ENCODE peak calls at places on chromosomes 6 and 20, in ten cellular contexts. One of them, this sample, is unnamed.

GRCh38 chr20:56428881-56429280 is 16.8 kb downstream of the CASS4 start:
- DNase-seq in mammary epithelial cell: no peak
- DNase-seq in islet precursor cell: no peak
- DNase-seq in HT-29: no peak
- DNase-seq in retina: no peak
- DNase-seq in LHCN-M2: no peak
- DNase-seq in activated B cell treated with CpG ODN at 0.5 μM for 24 hours: no peak
- DNase-seq in non-pigmented ciliary epithelial cell: no peak
- DNase-seq in fibroblast of lung: no peak
- DNase-seq in left ventricle myocardium inferior: no peak
- DNase-seq in this sample: peak

GRCh38 chr6:49327575-49327974 is 135.5 kb downstream of the MMUT start:
- DNase-seq in retina: no peak
- DNase-seq in HT-29: no peak
- DNase-seq in fibroblast of lung: no peak
- DNase-seq in mammary epithelial cell: no peak
- DNase-seq in LHCN-M2: no peak
- DNase-seq in non-pigmented ciliary epithelial cell: no peak
- DNase-seq in activated B cell treated with CpG ODN at 0.5 μM for 24 hours: no peak
- DNase-seq in islet precursor cell: no peak
- DNase-seq in left ventricle myocardium inferior: no peak
- DNase-seq in this sample: no peak

GRCh38 chr6:140082867-140083297 is 708.4 kb upstream of the CITED2 start:
- DNase-seq in activated B cell treated with CpG ODN at 0.5 μM for 24 hours: no peak
- DNase-seq in mammary epithelial cell: peak
- DNase-seq in left ventricle myocardium inferior: no peak
- DNase-seq in non-pigmented ciliary epithelial cell: no peak
- DNase-seq in fibroblast of lung: peak
- DNase-seq in LHCN-M2: peak
- DNase-seq in islet precursor cell: no peak
- DNase-seq in HT-29: peak
- DNase-seq in retina: no peak
- DNase-seq in this sample: no peak

GRCh38 chr6:31128093-31128676 is 7.9 kb upstream of the CDSN start:
- DNase-seq in mammary epithelial cell: peak
- DNase-seq in HT-29: peak
- DNase-seq in islet precursor cell: peak
- DNase-seq in left ventricle myocardium inferior: peak
- DNase-seq in retina: peak
- DNase-seq in non-pigmented ciliary epithelial cell: no peak
- DNase-seq in fibroblast of lung: no peak
- DNase-seq in activated B cell treated with CpG ODN at 0.5 μM for 24 hours: peak
- DNase-seq in LHCN-M2: peak
- DNase-seq in this sample: no peak

GRCh38 chr20:62329389-62330377 is 26.9 kb downstream of the ADRM1 start:
- DNase-seq in activated B cell treated with CpG ODN at 0.5 μM for 24 hours: no peak
- DNase-seq in mammary epithelial cell: no peak
- DNase-seq in fibroblast of lung: no peak
- DNase-seq in HT-29: no peak
- DNase-seq in LHCN-M2: no peak
- DNase-seq in islet precursor cell: no peak
- DNase-seq in retina: no peak
- DNase-seq in left ventricle myocardium inferior: no peak
- DNase-seq in non-pigmented ciliary epithelial cell: no peak
- DNase-seq in this sample: no peak

GRCh38 chr6:39088331-39088730 is 26.7 kb downstream of the SAYSD1 start:
- DNase-seq in left ventricle myocardium inferior: peak
- DNase-seq in islet precursor cell: peak
- DNase-seq in HT-29: peak
- DNase-seq in fibroblast of lung: peak
- DNase-seq in activated B cell treated with CpG ODN at 0.5 μM for 24 hours: no peak
- DNase-seq in non-pigmented ciliary epithelial cell: peak
- DNase-seq in mammary epithelial cell: no peak
- DNase-seq in LHCN-M2: peak
- DNase-seq in retina: no peak
- DNase-seq in this sample: peak

GRCh38 chr6:13419422-13419821 is 68.0 kb downstream of the GFOD1 start:
- DNase-seq in activated B cell treated with CpG ODN at 0.5 μM for 24 hours: no peak
- DNase-seq in retina: no peak
- DNase-seq in left ventricle myocardium inferior: no peak
- DNase-seq in islet precursor cell: peak
- DNase-seq in fibroblast of lung: no peak
- DNase-seq in mammary epithelial cell: no peak
- DNase-seq in LHCN-M2: no peak
- DNase-seq in non-pigmented ciliary epithelial cell: no peak
- DNase-seq in HT-29: no peak
- DNase-seq in this sample: no peak

GRCh38 chr6:132333639-132334516 is 67.4 kb downstream of the MOXD1 start:
- DNase-seq in activated B cell treated with CpG ODN at 0.5 μM for 24 hours: no peak
- DNase-seq in left ventricle myocardium inferior: no peak
- DNase-seq in HT-29: peak
- DNase-seq in fibroblast of lung: peak
- DNase-seq in islet precursor cell: peak
- DNase-seq in non-pigmented ciliary epithelial cell: peak
- DNase-seq in LHCN-M2: peak
- DNase-seq in retina: peak
- DNase-seq in mammary epithelial cell: peak
- DNase-seq in this sample: no peak

GRCh38 chr20:12941025-12941424 is 67.7 kb upstream of the SPTLC3 start:
- DNase-seq in retina: no peak
- DNase-seq in LHCN-M2: peak
- DNase-seq in non-pigmented ciliary epithelial cell: no peak
- DNase-seq in islet precursor cell: no peak
- DNase-seq in HT-29: no peak
- DNase-seq in fibroblast of lung: peak
- DNase-seq in mammary epithelial cell: peak
- DNase-seq in activated B cell treated with CpG ODN at 0.5 μM for 24 hours: no peak
- DNase-seq in left ventricle myocardium inferior: no peak
- DNase-seq in this sample: no peak

GRCh38 chr6:158808918-158809678 is 10.1 kb downstream of the EZR start:
- DNase-seq in left ventricle myocardium inferior: no peak
- DNase-seq in mammary epithelial cell: no peak
- DNase-seq in retina: no peak
- DNase-seq in activated B cell treated with CpG ODN at 0.5 μM for 24 hours: peak
- DNase-seq in LHCN-M2: no peak
- DNase-seq in non-pigmented ciliary epithelial cell: no peak
- DNase-seq in islet precursor cell: peak
- DNase-seq in fibroblast of lung: no peak
- DNase-seq in HT-29: peak
- DNase-seq in this sample: no peak

GRCh38 chr20:15396900-15397299 is 1059.5 kb upstream of the FLRT3 start:
- DNase-seq in islet precursor cell: no peak
- DNase-seq in LHCN-M2: no peak
- DNase-seq in retina: no peak
- DNase-seq in left ventricle myocardium inferior: no peak
- DNase-seq in activated B cell treated with CpG ODN at 0.5 μM for 24 hours: no peak
- DNase-seq in HT-29: no peak
- DNase-seq in non-pigmented ciliary epithelial cell: no peak
- DNase-seq in mammary epithelial cell: no peak
- DNase-seq in fibroblast of lung: no peak
- DNase-seq in this sample: no peak

GRCh38 chr6:144064402-144064830 is 31.0 kb downstream of the SF3B5 start:
- DNase-seq in HT-29: peak
- DNase-seq in fibroblast of lung: no peak
- DNase-seq in activated B cell treated with CpG ODN at 0.5 μM for 24 hours: peak
- DNase-seq in LHCN-M2: no peak
- DNase-seq in retina: no peak
- DNase-seq in islet precursor cell: peak
- DNase-seq in mammary epithelial cell: no peak
- DNase-seq in left ventricle myocardium inferior: peak
- DNase-seq in non-pigmented ciliary epithelial cell: no peak
- DNase-seq in this sample: no peak

GRCh38 chr20:14729390-14729789 is 392.0 kb upstream of the FLRT3 start:
- DNase-seq in mammary epithelial cell: no peak
- DNase-seq in activated B cell treated with CpG ODN at 0.5 μM for 24 hours: no peak
- DNase-seq in islet precursor cell: no peak
- DNase-seq in LHCN-M2: no peak
- DNase-seq in retina: no peak
- DNase-seq in HT-29: no peak
- DNase-seq in non-pigmented ciliary epithelial cell: no peak
- DNase-seq in left ventricle myocardium inferior: no peak
- DNase-seq in fibroblast of lung: no peak
- DNase-seq in this sample: no peak